ENCODE peak calls at places on chromosomes 11 and 22, in eight cellular contexts. B is EL; A is NCI-H774; R is activated T-cell treated with anti-CD3 and anti-CD28 coated beads for 48 hours; E is mucosa of gallbladder; Q is activated naive CD4-positive, alpha-beta T cell treated with anti-CD3 and anti-CD28 coated beads, Interleukin-2, amount 50 U/mL, for 16 hours; N is B cell; W is left cardiac atrium. K is an unnamed sample.

GRCh38 chr11:106233191-106233590 is 155.7 kb downstream of the AASDHPPT start:
- DNase-seq in E (no peak), R (no peak), Q (no peak), B (no peak), W (no peak), N (no peak), A (no peak), K (no peak)

GRCh38 chr11:121615506-121615905 is 162.7 kb upstream of the SORL1-AS1 start:
- DNase-seq in Q (no peak), R (no peak), A (no peak), B (peak; percentile 46), E (no peak), W (no peak), N (no peak), K (no peak)

GRCh38 chr22:39223091-39223710 is 21.6 kb downstream of the PDGFB start:
- DNase-seq in Q (no peak), W (peak; percentile 40), R (no peak), E (no peak), B (no peak), A (no peak), N (no peak), K (no peak)

GRCh38 chr22:47293368-47294221 is 531.1 kb downstream of the TBC1D22A start:
- DNase-seq in Q (no peak), W (no peak), R (no peak), B (no peak), E (no peak), N (no peak), A (no peak), K (no peak)

GRCh38 chr11:131253142-131253884 is 117.1 kb upstream of the NTM start:
- DNase-seq in E (no peak), W (no peak), R (no peak), A (no peak), B (no peak), N (no peak), Q (no peak), K (peak; percentile 35)

GRCh38 chr11:113114452-113115027 is 153.3 kb downstream of the NCAM1 start:
- DNase-seq in Q (no peak), A (peak; percentile 62), R (peak; percentile 3), W (peak; percentile 62), N (no peak), B (peak; percentile 29), E (peak; percentile 65), K (peak; percentile 45)

GRCh38 chr11:72831521-72832300 is 17.5 kb downstream of the ATG16L2 start:
- DNase-seq in E (peak; percentile 83), B (peak; percentile 78), A (peak; percentile 80), W (peak; percentile 89), R (no peak), Q (peak; percentile 61), N (no peak), K (peak; percentile 81)

GRCh38 chr11:19679952-19680823 is 32.4 kb upstream of the NAV2 start:
- DNase-seq in B (peak; percentile 99), E (peak; percentile 71), W (peak; percentile 94), Q (no peak), N (peak; percentile 26), A (no peak), R (no peak), K (peak; percentile 45)

GRCh38 chr11:103696130-103696529 is 340.3 kb upstream of the DDI1 start:
- DNase-seq in B (no peak), W (no peak), N (no peak), Q (no peak), R (no peak), E (no peak), A (no peak), K (no peak)

GRCh38 chr11:70203749-70204465 is 811 bp downstream of the FADD start:
- DNase-seq in N (peak; percentile 71), Q (peak; percentile 90), A (peak; percentile 35), B (peak; percentile 91), E (peak; percentile 79), R (peak; percentile 77), W (peak; percentile 79), K (no peak)

GRCh38 chr22:43955883-43956286 is 643 bp downstream of the SAMM50 start:
- DNase-seq in W (no peak), R (no peak), E (no peak), A (no peak), B (no peak), Q (no peak), N (peak; percentile 48), K (no peak)

GRCh38 chr11:23875407-23875950 is 621.4 kb upstream of the LUZP2 start:
- DNase-seq in R (no peak), E (no peak), N (no peak), A (no peak), B (no peak), Q (no peak), W (no peak), K (no peak)

GRCh38 chr11:65945430-65945911 is at the start of gene TSGA10IP:
- DNase-seq in A (no peak), W (no peak), E (no peak), B (no peak), Q (no peak), R (no peak), N (no peak), K (peak; percentile 82)

GRCh38 chr22:37054078-37054440 is 2.5 kb downstream of the KCTD17 start:
- DNase-seq in E (no peak), Q (no peak), N (no peak), A (no peak), W (no peak), B (no peak), R (no peak), K (no peak)

GRCh38 chr11:120215634-120216033 is 4.8 kb downstream of the OAF start:
- DNase-seq in R (no peak), B (peak; percentile 84), N (no peak), W (peak; percentile 71), Q (no peak), E (peak; percentile 51), A (no peak), K (no peak)

GRCh38 chr11:29446132-29446531 is 570.7 kb downstream of the KCNA4 start:
- DNase-seq in W (no peak), E (no peak), R (no peak), B (no peak), N (no peak), Q (no peak), A (no peak), K (no peak)

GRCh38 chr11:57325735-57326048 is 940 bp upstream of the TNKS1BP1 start:
- DNase-seq in E (peak; percentile 40), R (no peak), W (peak; percentile 71), A (no peak), N (no peak), Q (no peak), B (no peak), K (no peak)

GRCh38 chr11:76657139-76657823 is 13.3 kb downstream of the LRRC32 start:
- DNase-seq in E (no peak), A (no peak), B (no peak), R (no peak), N (no peak), Q (no peak), W (no peak), K (no peak)

GRCh38 chr11:78812513-78813293 is 238.0 kb upstream of the NARS2 start:
- DNase-seq in E (no peak), B (no peak), W (no peak), Q (no peak), N (no peak), R (no peak), A (no peak), K (no peak)

GRCh38 chr11:128095459-128096096 is 491.8 kb downstream of the ETS1 start:
- DNase-seq in A (no peak), R (no peak), Q (no peak), B (peak; percentile 82), E (no peak), N (no peak), W (no peak), K (no peak)

GRCh38 chr22:45574069-45574703 is 71.5 kb downstream of the FBLN1 start:
- DNase-seq in W (no peak), Q (no peak), N (no peak), E (no peak), B (no peak), A (no peak), R (no peak), K (no peak)

GRCh38 chr11:33027846-33028536 is 11.4 kb upstream of the TCP11L1 start:
- DNase-seq in R (no peak), N (no peak), Q (no peak), B (peak; percentile 49), A (no peak), W (no peak), E (no peak), K (no peak)

GRCh38 chr22:44883011-44883421 is 126.8 kb downstream of the PHF21B start:
- DNase-seq in E (no peak), N (no peak), B (no peak), Q (no peak), W (no peak), R (no peak), A (no peak), K (no peak)

GRCh38 chr11:129117595-129118350 is 74.4 kb downstream of the ARHGAP32 start:
- DNase-seq in E (peak; percentile 46), W (no peak), B (peak; percentile 66), A (peak; percentile 32), Q (peak; percentile 31), N (peak; percentile 41), R (peak; percentile 20), K (peak; percentile 61)